ENCODE peak calls at places on chromosomes 2 and 18, in ten cellular contexts. S is astrocyte of the spinal cord, P is GM10248, V is AG04449, W is mesothelial cell of epicardium, E is GM20000, J is osteocyte, U is foreskin fibroblast, Z is kidney epithelial cell, M is spleen. C is an unnamed sample.

GRCh38 chr2:6793913-6794312 is 71.8 kb downstream of the CMPK2 start:
- DNase-seq in V (no peak), M (no peak), J (no peak), W (no peak), P (no peak), E (no peak), Z (no peak), U (no peak), S (no peak), C (no peak)

GRCh38 chr2:199911877-199912161 is 726 bp downstream of the C2orf69 start:
- DNase-seq in V (no peak), P (no peak), J (no peak), W (no peak), S (no peak), E (no peak), M (no peak), Z (no peak), U (no peak), C (no peak)

GRCh38 chr18:9546468-9546867 is 67.9 kb downstream of the PPP4R1 start:
- DNase-seq in E (no peak), U (no peak), J (no peak), P (no peak), W (no peak), Z (no peak), M (no peak), V (no peak), S (no peak), C (no peak)

GRCh38 chr2:101223814-101224231 is 28.9 kb upstream of the CNOT11 start:
- DNase-seq in V (no peak), U (peak; percentile 41), P (peak; percentile 49), M (no peak), E (peak; percentile 50), J (no peak), S (no peak), W (no peak), Z (no peak), C (peak; percentile 30)

GRCh38 chr2:60710707-60711106 is 45.4 kb upstream of the PAPOLG start:
- DNase-seq in E (no peak), J (peak; percentile 34), S (no peak), M (no peak), V (no peak), P (no peak), Z (no peak), W (no peak), U (peak; percentile 68), C (no peak)

GRCh38 chr2:47159627-47160026 is 4.5 kb upstream of the STPG4 start:
- DNase-seq in J (no peak), M (no peak), W (no peak), E (no peak), S (no peak), Z (no peak), V (no peak), U (no peak), P (no peak), C (no peak)

GRCh38 chr18:76953186-76953982 is 131.0 kb downstream of the ZNF236 start:
- DNase-seq in P (no peak), S (peak; percentile 67), W (no peak), Z (no peak), V (no peak), E (no peak), U (peak; percentile 33), M (no peak), J (no peak), C (no peak)

GRCh38 chr2:232103140-232103737 is 141.7 kb downstream of the DIS3L2 start:
- DNase-seq in Z (no peak), P (no peak), W (no peak), E (no peak), V (no peak), M (no peak), S (peak; percentile 70), U (peak; percentile 18), J (no peak), C (no peak)

GRCh38 chr2:213253162-213253561 is 31.1 kb upstream of the SPAG16 start:
- DNase-seq in Z (no peak), J (no peak), W (no peak), S (no peak), M (no peak), P (no peak), U (no peak), V (no peak), E (no peak), C (no peak)

GRCh38 chr2:88061295-88061694 is 5.7 kb upstream of the KRCC1 start:
- DNase-seq in J (no peak), Z (no peak), W (no peak), V (no peak), P (no peak), E (no peak), M (no peak), U (no peak), S (no peak), C (no peak)

GRCh38 chr2:88057437-88057844 is 1.9 kb upstream of the KRCC1 start:
- DNase-seq in J (no peak), V (no peak), E (no peak), Z (no peak), S (no peak), W (no peak), P (no peak), M (no peak), U (no peak), C (no peak)

GRCh38 chr2:88058226-88058625 is 2.6 kb upstream of the KRCC1 start:
- DNase-seq in V (no peak), U (no peak), S (no peak), W (no peak), E (no peak), Z (no peak), J (no peak), M (no peak), P (no peak), C (no peak)

GRCh38 chr2:88060907-88061275 is 5.3 kb upstream of the KRCC1 start:
- DNase-seq in J (no peak), E (no peak), V (no peak), Z (no peak), M (no peak), S (no peak), P (no peak), U (no peak), W (no peak), C (no peak)

DNA sequence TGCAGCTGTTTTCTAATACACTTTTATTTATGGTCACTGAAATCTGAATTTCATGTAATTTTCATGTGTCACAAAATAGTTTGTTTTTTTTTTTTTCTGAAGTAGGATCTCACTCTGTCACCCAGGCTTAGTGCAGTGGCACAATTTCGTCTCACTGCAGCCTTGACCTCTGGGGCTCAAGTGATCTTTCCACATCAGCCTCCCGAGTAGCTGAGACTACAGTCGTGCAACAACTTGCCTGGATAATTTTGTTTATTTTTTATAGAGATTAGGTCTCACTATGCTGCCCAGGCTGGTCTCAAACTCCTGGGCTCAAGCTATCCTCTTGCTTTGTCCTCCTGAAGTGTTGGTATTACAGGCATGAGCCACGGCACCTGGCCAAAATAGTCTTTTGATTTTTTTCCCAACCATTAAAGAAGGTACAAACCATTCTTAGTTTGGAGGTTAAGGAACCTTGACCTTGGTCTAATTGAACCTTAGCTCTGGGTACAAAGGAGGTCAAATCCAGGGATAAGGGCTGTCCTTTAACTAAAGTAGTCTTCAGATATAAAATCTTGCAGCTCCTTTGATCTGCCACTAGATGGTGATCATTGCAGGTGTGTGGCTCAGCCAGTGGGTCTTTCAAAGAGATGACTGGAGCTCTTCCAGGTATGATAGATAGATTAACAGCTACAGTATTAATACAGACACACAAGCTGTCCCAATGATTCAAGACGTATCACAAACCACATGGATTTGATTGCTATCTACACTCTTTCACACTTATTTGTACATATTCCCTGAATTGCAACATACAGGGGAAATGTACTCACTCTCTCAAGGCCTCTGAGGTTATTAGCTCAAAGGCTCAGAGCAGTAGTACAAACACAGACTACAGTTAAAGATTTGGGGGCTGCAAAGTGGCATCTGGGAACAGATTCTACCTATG is 4.7 kb upstream of the KRCC1 start:
- DNase-seq in S (peak; percentile 39), W (no peak), U (peak; percentile 58), P (peak; percentile 66), E (peak; percentile 80), J (no peak), V (no peak), M (no peak), Z (peak; percentile 9), C (peak; percentile 69)
- TF ChIP-seq CTCF in S (peak; percentile 79), W (peak; percentile 65), U (peak; percentile 85), P (peak; percentile 72), E (peak; percentile 42), J (peak; percentile 74), V (peak; percentile 54), M (peak; percentile 71), Z (peak; percentile 83), C (peak; percentile 47)

DNA sequence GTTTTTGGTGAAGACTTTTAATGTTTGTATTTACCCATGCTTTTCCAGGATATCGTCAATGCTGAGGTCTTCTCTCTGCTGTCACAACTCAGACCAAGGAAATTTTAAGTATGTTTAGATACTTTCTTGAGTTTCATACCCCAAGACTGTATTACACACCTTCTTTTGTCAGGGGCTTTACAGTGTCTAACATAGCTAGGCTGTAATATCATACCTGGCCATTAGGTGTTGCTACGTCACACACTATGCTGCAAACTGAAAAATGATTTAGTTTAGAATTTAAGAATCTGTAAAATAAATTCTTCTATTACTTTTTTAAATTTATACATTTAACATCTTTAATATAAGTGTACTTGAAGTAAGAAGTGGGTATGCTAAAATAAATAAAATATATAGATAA is 358.4 kb upstream of the NRP2 start:
- DNase-seq in S (no peak), P (no peak), W (no peak), Z (no peak), E (no peak), V (no peak), M (no peak), J (no peak), U (peak; percentile 38), C (peak; percentile 5)
- TF ChIP-seq CTCF in S (peak; percentile 56), P (peak; percentile 21), W (no peak), Z (peak; percentile 31), E (peak; percentile 27), V (no peak), M (no peak), J (peak; percentile 31), U (peak; percentile 35), C (peak; percentile 16)

DNA sequence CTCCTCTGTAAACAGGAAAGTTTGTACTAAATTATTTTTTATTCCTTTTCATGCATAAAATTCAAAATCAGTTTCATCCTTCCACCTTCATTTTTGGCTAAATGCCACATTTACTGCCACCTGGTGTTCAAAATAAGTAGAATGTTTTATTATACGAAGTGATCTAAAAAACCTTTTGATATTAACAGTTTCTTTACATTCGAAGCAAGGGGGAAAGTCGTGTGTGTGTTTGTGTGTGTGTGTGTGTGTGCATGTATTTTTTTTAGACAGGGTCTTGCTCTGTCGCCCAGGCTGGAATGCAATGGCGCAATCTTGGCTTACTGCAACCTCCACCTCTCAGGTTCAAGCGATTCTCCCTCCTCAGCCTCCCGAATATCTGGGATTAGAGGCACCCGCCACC is 9.0 kb upstream of the SCN9A start:
- DNase-seq in M (no peak), V (no peak), J (no peak), U (peak; percentile 70), Z (no peak), S (peak; percentile 46), E (no peak), W (no peak), P (no peak), C (no peak)
- TF ChIP-seq CTCF in M (peak; percentile 44), V (no peak), J (peak; percentile 62), U (no peak), Z (peak; percentile 40), S (peak; percentile 16), E (no peak), W (peak; percentile 79), P (no peak), C (peak; percentile 8)

DNA sequence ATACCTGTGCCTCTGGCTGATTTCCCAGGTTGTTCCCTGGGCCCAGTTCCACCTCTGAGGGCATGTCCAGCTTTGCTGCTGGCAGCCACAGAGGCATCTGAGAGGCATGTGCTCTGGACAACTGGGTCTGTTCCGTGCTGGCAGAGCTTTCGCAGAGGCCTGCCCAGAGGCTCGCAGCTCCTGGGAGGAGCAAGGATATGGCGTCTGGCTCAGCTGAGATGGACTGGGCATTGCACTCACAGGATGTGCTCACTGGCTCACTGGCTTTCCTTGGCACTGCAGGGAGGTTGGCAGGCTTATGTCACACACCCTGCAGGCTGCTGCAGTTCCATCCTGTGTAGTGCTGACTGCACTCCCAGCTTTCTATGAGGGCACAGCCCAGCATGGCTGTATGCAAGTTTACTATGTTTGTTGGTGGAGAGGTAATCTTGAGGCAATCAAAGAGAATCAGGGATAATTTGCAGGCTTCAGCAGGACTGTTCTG is 172.3 kb downstream of the PRKCE start:
- DNase-seq in P (no peak), V (no peak), M (no peak), Z (no peak), W (no peak), U (peak; percentile 68), E (no peak), S (no peak), J (no peak), C (no peak)
- TF ChIP-seq CTCF in P (no peak), V (no peak), M (no peak), Z (no peak), W (no peak), U (no peak), E (no peak), S (no peak), J (no peak), C (no peak)